ENCODE peak calls at places on chromosomes 2 and 18, in ten cellular contexts. J, H, R, V, Z, T, N, U, F and S are unnamed samples.

GRCh38 chr2:74300506-74300905 is 42.7 kb downstream of the SLC4A5 start:
- DNase-seq in J (no peak), H (no peak), R (no peak), V (no peak), Z (no peak), T (no peak), N (no peak), U (no peak), F (no peak), S (no peak)

GRCh38 chr2:101204400-101205095 is 48.1 kb upstream of the CNOT11 start:
- DNase-seq in J (no peak), H (no peak), R (no peak), V (no peak), Z (no peak), T (peak; percentile 31), N (no peak), U (no peak), F (no peak), S (no peak)

GRCh38 chr2:39696838-39697237 is 31.1 kb downstream of the TMEM178A start:
- DNase-seq in J (no peak), H (no peak), R (no peak), V (peak; percentile 14), Z (no peak), T (peak; percentile 87), N (no peak), U (no peak), F (peak; percentile 57), S (no peak)

GRCh38 chr2:69525261-69525660 is 88.0 kb upstream of the NFU1 start:
- DNase-seq in J (no peak), H (no peak), R (no peak), V (no peak), Z (no peak), T (no peak), N (no peak), U (no peak), F (no peak), S (no peak)

GRCh38 chr18:39841133-39842041 is 2113.6 kb upstream of the PIK3C3 start:
- DNase-seq in J (peak; percentile 71), H (no peak), R (no peak), V (peak; percentile 51), Z (no peak), T (peak; percentile 52), N (peak; percentile 86), U (no peak), F (peak; percentile 61), S (no peak)

GRCh38 chr2:238294393-238295143 is 6.2 kb upstream of the PER2 start:
- DNase-seq in J (no peak), H (peak; percentile 34), R (no peak), V (no peak), Z (no peak), T (no peak), N (no peak), U (peak; percentile 88), F (no peak), S (no peak)

GRCh38 chr18:60965856-60966255 is 367.4 kb upstream of the CDH20 start:
- DNase-seq in J (no peak), H (no peak), R (no peak), V (no peak), Z (no peak), T (no peak), N (no peak), U (no peak), F (no peak), S (no peak)

GRCh38 chr18:30486856-30487255 is 555.7 kb downstream of the DSC3 start:
- DNase-seq in J (no peak), H (no peak), R (no peak), V (no peak), Z (no peak), T (no peak), N (no peak), U (no peak), F (peak; percentile 1), S (no peak)

GRCh38 chr2:19078709-19079108 is 279.7 kb downstream of the OSR1 start:
- DNase-seq in J (no peak), H (no peak), R (no peak), V (no peak), Z (no peak), T (no peak), N (no peak), U (no peak), F (no peak), S (no peak)

GRCh38 chr2:217943379-217944321 is 59.1 kb downstream of the TNS1 start:
- DNase-seq in J (peak; percentile 50), H (peak; percentile 93), R (no peak), V (no peak), Z (no peak), T (peak; percentile 23), N (peak; percentile 94), U (peak; percentile 96), F (peak; percentile 92), S (peak; percentile 84)